ENCODE peak calls at places on chromosome 15, in six cellular contexts. B is GM23338, C is WTC11, M is H1, L is GM12878, F is K562. Y is an unnamed sample.

GRCh38 chr15:87211547-87211946 is 1045.0 kb downstream of the NTRK3 start:
- DNase-seq in B (no peak), C (no peak), M (no peak), L (no peak), F (no peak), Y (no peak)

GRCh38 chr15:66502491-66502890 is 2.2 kb downstream of the RPL4 start:
- DNase-seq in B (no peak), C (no peak), M (no peak), L (no peak), F (no peak), Y (no peak)

GRCh38 chr15:35886765-35887164 is 340.8 kb upstream of the DPH6 start:
- DNase-seq in B (no peak), C (no peak), M (no peak), L (no peak), F (no peak), Y (no peak)

GRCh38 chr15:22949074-22949547 is 31.1 kb downstream of the CYFIP1 start:
- DNase-seq in B (peak), C (peak), M (peak), L (no peak), F (peak), Y (no peak)

GRCh38 chr15:31353931-31354330 is 27.3 kb downstream of the KLF13 start:
- DNase-seq in B (no peak), C (no peak), M (no peak), L (no peak), F (no peak), Y (no peak)

GRCh38 chr15:78232951-78233350 is 1.4 kb downstream of the ACSBG1 start:
- DNase-seq in B (no peak), C (no peak), M (no peak), L (no peak), F (no peak), Y (no peak)

GRCh38 chr15:59349715-59350420 is 22.8 kb downstream of the MYO1E start:
- DNase-seq in B (peak), C (no peak), M (no peak), L (no peak), F (peak), Y (peak)

GRCh38 chr15:84151205-84151931 is 84.2 kb upstream of the GOLGA6L4 start:
- DNase-seq in B (no peak), C (no peak), M (no peak), L (no peak), F (no peak), Y (no peak)

GRCh38 chr15:39506146-39506545 is 74.7 kb upstream of the THBS1 start:
- DNase-seq in B (no peak), C (no peak), M (no peak), L (no peak), F (no peak), Y (no peak)

GRCh38 chr15:55255714-55256113 is 33.9 kb downstream of the RAB27A start:
- DNase-seq in B (no peak), C (no peak), M (no peak), L (no peak), F (no peak), Y (no peak)

GRCh38 chr15:66803749-66804148 is 101.7 kb downstream of the SMAD6 start:
- DNase-seq in B (no peak), C (no peak), M (no peak), L (no peak), F (no peak), Y (no peak)

DNA sequence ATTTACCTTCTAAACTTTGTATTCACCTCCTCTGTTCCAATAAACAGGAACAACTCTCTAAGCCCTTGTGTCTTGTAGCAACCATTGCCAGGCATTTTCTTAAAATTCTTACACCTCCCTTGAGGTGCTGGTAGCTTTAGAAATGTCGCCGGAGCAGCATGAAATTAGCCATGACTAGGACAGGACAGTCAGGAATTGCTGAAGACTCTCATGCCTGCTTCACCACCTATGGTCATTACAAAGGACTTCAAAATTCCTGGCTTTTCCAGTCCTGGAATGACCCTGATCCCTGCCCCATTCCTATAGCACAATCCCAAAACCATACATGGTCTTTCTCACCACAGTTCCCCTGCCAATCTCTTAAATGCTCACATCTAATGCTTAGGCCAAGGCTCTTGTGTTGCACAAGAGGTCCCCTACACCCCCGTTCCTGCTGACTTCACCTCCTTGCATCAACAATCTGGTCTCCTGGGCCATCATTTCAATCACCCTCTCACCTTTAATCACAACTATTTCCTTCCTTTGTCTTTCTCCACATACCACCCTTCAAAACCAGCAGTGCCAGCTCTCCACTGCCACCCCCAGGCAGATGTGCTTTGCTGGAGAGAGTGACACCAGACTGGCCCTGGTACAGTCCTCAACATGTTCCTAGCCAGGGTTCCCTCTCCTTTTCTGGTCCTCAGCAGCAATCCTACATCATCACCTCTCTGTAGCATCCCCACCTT is 113.2 kb upstream of the TJP1 start:
- DNase-seq in B (peak), C (peak), M (no peak), L (no peak), F (no peak), Y (no peak)
- TF ChIP-seq CREB1 in B (no peak), C (no peak), M (no peak), L (no peak), F (no peak), Y (no peak)

GRCh38 chr15:85710340-85710842 is 84.3 kb downstream of the KLHL25 start:
- DNase-seq in B (no peak), C (no peak), M (no peak), L (peak), F (no peak), Y (no peak)
- TF ChIP-seq CREB1 in B (no peak), C (no peak), M (no peak), L (peak), F (no peak), Y (no peak)

GRCh38 chr15:65344909-65345275 is 32.9 kb downstream of the IGDCC3 start:
- DNase-seq in B (no peak), C (no peak), M (no peak), L (no peak), F (no peak), Y (no peak)

GRCh38 chr15:65349338-65349737 is 28.5 kb downstream of the IGDCC3 start:
- DNase-seq in B (no peak), C (no peak), M (no peak), L (no peak), F (no peak), Y (no peak)

GRCh38 chr15:65344214-65344908 is 33.4 kb downstream of the IGDCC3 start:
- DNase-seq in B (no peak), C (no peak), M (no peak), L (no peak), F (no peak), Y (no peak)

GRCh38 chr15:65343374-65343981 is 34.3 kb downstream of the IGDCC3 start:
- DNase-seq in B (no peak), C (no peak), M (no peak), L (no peak), F (no peak), Y (no peak)

GRCh38 chr15:65346856-65347598 is 30.8 kb downstream of the IGDCC3 start:
- DNase-seq in B (no peak), C (no peak), M (no peak), L (no peak), F (no peak), Y (no peak)
- TF ChIP-seq CREB1 in B (no peak), C (no peak), M (no peak), L (no peak), F (no peak), Y (no peak)

DNA sequence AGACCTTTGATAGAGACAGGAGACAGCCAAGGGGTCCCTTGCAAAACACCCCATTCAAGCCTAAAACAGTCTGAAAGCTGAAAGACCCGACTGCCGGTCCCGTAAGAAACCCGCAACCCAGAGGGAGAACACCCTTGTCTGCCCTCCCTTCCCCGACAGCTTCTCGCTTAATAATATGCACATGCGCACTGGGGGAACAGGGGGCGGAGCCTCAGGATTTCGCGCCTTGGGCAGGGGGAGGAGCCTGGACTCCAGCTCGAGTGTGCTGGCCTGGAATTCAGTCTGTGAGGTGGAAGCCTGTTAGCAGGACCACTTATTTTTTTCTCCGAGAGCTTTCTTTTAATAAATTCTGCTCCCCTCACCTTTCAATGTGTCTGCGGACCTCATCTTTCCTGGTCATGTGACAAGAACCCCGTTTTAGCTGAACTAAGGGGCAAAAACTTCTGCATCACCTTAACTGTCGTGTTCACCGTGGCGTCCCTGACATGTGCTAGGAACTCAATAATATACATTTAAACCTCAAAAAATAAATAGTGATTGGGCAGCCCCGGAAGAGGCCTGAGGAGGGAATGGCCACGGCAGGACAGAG is 17.0 kb downstream of the TNFAIP8L3 start:
- DNase-seq in B (peak), C (peak), M (peak), L (peak), F (peak), Y (no peak)
- TF ChIP-seq CREB1 in B (no peak), C (no peak), M (no peak), L (no peak), F (no peak), Y (no peak)

DNA sequence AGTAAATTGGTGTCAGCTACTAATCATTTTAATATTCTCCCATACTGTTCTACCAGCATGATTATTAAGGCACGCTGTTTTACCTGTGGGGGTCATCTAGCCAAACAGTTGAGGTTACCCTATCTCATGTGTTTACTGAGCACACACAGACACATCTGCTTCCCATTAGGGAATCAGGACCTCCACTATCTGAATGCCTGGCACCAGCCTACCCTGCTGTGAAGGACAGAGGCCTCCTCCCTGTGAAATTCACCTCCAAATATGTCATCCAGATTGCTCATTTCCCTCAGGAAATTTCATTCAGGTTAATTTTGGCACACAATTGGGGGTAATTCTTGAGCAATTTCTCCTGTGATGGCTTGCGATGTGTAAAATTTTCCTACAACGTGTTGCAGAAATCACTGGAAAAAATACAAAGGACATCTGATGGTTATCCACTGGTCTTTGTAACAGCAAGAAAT is 155.6 kb upstream of the NR2E3 start:
- DNase-seq in B (no peak), C (no peak), M (no peak), L (no peak), F (no peak), Y (peak)
- TF ChIP-seq CREB1 in B (no peak), C (no peak), M (no peak), L (no peak), F (no peak), Y (no peak)

DNA sequence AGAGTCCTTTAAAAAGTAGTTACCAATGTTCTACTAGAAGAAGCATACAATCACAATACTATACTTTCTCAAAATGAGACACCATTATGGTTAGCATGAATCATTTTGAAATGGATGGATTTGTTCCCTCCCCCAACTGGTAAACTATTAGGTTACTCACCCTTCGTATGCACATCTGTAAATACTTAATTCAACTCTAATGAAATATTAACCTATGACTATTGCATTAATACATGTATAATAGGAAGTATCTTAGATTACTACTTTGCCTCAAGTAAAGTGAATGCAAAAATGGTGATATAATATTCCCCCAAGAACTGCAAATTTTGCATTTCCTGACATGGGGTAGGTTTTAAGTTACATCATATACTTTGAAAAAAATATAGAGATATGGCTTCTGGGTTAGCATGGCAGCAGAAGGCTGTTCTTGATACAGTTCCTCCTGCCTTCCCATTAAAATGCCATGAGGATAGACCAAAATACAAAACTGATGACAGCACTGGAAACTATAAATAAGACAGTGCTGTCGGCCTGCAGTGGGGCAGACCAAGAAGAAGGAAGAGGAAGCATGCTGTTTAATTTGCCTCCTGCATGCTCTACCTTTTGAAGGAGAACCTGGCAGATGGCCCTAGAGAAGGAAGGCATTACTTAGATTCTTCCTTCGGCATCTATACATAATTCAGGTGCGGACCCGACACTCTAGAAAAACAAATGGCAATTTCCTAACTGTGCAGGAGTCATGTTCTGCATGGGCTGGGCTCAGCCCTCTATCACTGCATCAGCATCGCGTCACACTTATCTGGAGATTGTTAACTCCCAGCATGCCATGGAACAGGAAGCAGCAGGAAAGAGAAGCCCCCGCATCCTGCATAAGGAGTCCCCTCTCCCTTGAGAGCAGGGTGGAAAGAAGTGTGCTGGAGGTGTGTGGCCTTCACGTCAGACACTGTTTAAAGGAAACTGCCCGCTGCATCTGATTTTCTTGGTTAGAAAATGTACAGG is 41.8 kb upstream of the NEO1 start:
- DNase-seq in B (no peak), C (no peak), M (no peak), L (no peak), F (no peak), Y (no peak)
- TF ChIP-seq CREB1 in B (no peak), C (no peak), M (no peak), L (no peak), F (no peak), Y (no peak)

Y was measured in HepG2.